ENCODE peak calls at places on chromosomes 2 and 18, in five cellular contexts. A, S, H, P and L are unnamed samples.

GRCh38 chr2:120832296-120833070 is 96.8 kb downstream of the GLI2 start:
- DNase-seq in P (no peak), A (no peak), H (no peak), S (no peak), L (no peak)

GRCh38 chr2:85505551-85506238 is 33.3 kb upstream of the MAT2A start:
- DNase-seq in H (no peak), P (no peak), A (no peak), S (no peak), L (no peak)

GRCh38 chr2:6992821-6993228 is 75.6 kb downstream of the RNF144A start:
- DNase-seq in H (no peak), P (no peak), A (no peak), S (no peak), L (no peak)

GRCh38 chr2:194320520-194320919 is 1336.5 kb upstream of the SLC39A10 start:
- DNase-seq in H (no peak), S (no peak), A (no peak), P (no peak), L (no peak)

GRCh38 chr2:184006998-184007397 is 591.3 kb upstream of the ZNF804A start:
- DNase-seq in A (no peak), H (peak; percentile 21), P (no peak), S (no peak), L (no peak)

GRCh38 chr2:148027822-148028221 is 6.9 kb downstream of the MBD5 start:
- DNase-seq in S (no peak), A (no peak), P (no peak), H (no peak), L (no peak)

GRCh38 chr2:46187112-46187618 is 110.0 kb upstream of the EPAS1 start:
- DNase-seq in S (peak; percentile 73), H (no peak), P (no peak), A (no peak), L (peak; percentile 32)

GRCh38 chr18:23689616-23690504 is 607 bp downstream of the LAMA3 start:
- DNase-seq in P (no peak), H (no peak), S (no peak), A (no peak), L (no peak)

GRCh38 chr2:92072461-92073035 is 2798.7 kb upstream of the TEKT4 start:
- DNase-seq in A (no peak), H (no peak), P (no peak), S (no peak), L (no peak)